ENCODE peak calls at places on chromosomes 16 and 17, in eight cellular contexts. U, P, H, O, D, K, E and X are unnamed samples. For H3K4me1, the result is how much of the 10 kb centered on the place peaks cover.

GRCh38 chr17:9330903-9331272 is 244.7 kb downstream of the STX8 start:
- DNase-seq in H (no peak), E (no peak), P (no peak), O (no peak), U (no peak), K (no peak), D (no peak), X (no peak)

GRCh38 chr17:53490447-53490968 is 332.2 kb upstream of the KIF2B start:
- DNase-seq in P (no peak), K (no peak), U (no peak), D (no peak), O (no peak), E (no peak), H (no peak), X (no peak)

GRCh38 chr17:57453841-57454240 is 197.5 kb downstream of the MSI2 start:
- DNase-seq in U (no peak), E (no peak), P (no peak), K (no peak), O (no peak), D (no peak), H (no peak), X (no peak)

GRCh38 chr16:72291121-72291520 is 119.2 kb upstream of the PMFBP1 start:
- DNase-seq in K (no peak), U (no peak), O (no peak), P (no peak), H (no peak), E (no peak), D (peak), X (no peak)

GRCh38 chr16:69741519-69741918 is 13.2 kb downstream of the NOB1 start:
- DNase-seq in U (no peak), D (peak), H (no peak), O (no peak), P (no peak), E (no peak), K (no peak), X (no peak)

GRCh38 chr17:36525888-36526287 is 8.8 kb downstream of the MYO19 start:
- DNase-seq in E (no peak), H (no peak), U (no peak), O (no peak), D (no peak), K (no peak), P (no peak), X (no peak)

GRCh38 chr17:12406623-12407228 is 259.0 kb upstream of the MYOCD start:
- DNase-seq in K (no peak), U (no peak), O (no peak), P (no peak), E (no peak), H (no peak), D (no peak), X (no peak)

GRCh38 chr16:84360170-84360569 is 8.2 kb upstream of the ATP2C2 start:
- DNase-seq in H (peak), P (no peak), D (no peak), K (peak), E (no peak), U (peak), O (no peak), X (no peak)

GRCh38 chr16:50208460-50208931 is 55.4 kb downstream of the TENT4B start:
- DNase-seq in D (no peak), U (no peak), H (no peak), P (no peak), O (no peak), K (no peak), E (no peak), X (no peak)

GRCh38 chr16:50718061-50718760 is 23.7 kb upstream of the CYLD start:
- DNase-seq in E (no peak), P (no peak), O (no peak), K (no peak), D (peak), U (no peak), H (no peak), X (no peak)

GRCh38 chr17:73647331-73647730 is 3.1 kb upstream of the SDK2 start:
- DNase-seq in E (no peak), K (no peak), H (no peak), O (no peak), P (no peak), U (no peak), D (no peak), X (no peak)
- H3K4me1 ChIP-seq in E (under half), K (under half), H (under half), O (under half), P (under half), U (under half), D (under half), X (under half)

DNA sequence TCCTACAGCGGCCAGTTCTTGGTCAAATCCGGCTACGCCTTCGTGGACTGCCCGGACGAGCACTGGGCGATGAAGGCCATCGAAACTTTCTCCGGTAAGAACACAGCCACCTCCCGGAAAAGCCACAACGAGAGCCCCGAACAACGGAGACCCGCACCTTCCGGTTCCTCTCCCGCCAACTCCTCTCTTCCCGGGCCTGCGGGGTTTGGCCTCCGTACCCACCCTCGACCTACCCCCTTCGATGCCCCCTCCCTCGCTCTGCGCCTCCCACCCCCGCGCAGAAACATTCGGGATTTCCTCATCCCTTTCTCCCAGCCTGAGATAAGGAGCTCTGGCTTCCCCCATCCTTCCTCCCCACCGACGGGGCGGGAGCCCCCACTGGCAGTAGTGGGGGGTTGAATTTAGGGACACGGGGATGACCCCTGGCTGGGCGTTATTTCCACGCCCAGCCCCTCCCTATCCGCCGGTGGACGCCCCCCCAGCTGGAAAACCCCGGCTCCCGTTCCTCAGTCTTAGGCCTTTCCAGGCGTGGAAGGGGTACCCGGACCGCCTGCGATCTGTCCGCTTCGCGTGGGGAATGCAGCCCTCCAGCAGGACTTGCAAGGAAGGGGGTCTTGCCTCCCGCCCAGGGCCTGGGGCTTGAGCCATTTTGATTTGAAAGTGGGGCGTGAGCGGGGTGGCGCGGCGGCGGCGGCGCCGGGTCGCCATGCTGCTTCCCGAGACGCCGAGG is 807 bp downstream of the IGF2BP1 start:
- DNase-seq in U (no peak), O (no peak), D (no peak), H (no peak), P (no peak), K (no peak), E (peak), X (no peak)
- H3K4me3 ChIP-seq in U (no peak), O (peak), D (peak), H (peak), P (no peak), K (peak), E (peak), X (peak)

GRCh38 chr17:46167826-46168569 is 25.2 kb downstream of the KANSL1 start:
- DNase-seq in D (peak), O (no peak), P (no peak), U (no peak), E (no peak), K (no peak), H (no peak), X (no peak)

GRCh38 chr17:46171939-46172338 is 21.3 kb downstream of the KANSL1 start:
- DNase-seq in P (no peak), K (no peak), H (no peak), O (no peak), E (no peak), D (no peak), U (peak), X (no peak)

GRCh38 chr17:46173153-46173552 is 20.1 kb downstream of the KANSL1 start:
- DNase-seq in D (no peak), O (no peak), E (no peak), U (no peak), K (no peak), H (no peak), P (no peak), X (no peak)

GRCh38 chr17:46169913-46170312 is 23.3 kb downstream of the KANSL1 start:
- DNase-seq in H (no peak), O (no peak), U (no peak), D (no peak), P (no peak), K (no peak), E (no peak), X (no peak)

GRCh38 chr17:46170609-46171432 is 22.4 kb downstream of the KANSL1 start:
- DNase-seq in O (no peak), K (no peak), D (no peak), P (no peak), E (no peak), U (no peak), H (no peak), X (no peak)
- H3K4me1 ChIP-seq in O (half or more), K (half or more), D (under half), P (under half), E (under half), U (under half), H (half or more), X (under half)

GRCh38 chr17:48228720-48229119 is 121.2 kb downstream of the SNX11 start:
- DNase-seq in E (peak), O (no peak), D (no peak), H (no peak), K (no peak), P (no peak), U (no peak), X (no peak)
- H3K4me3 ChIP-seq in E (no peak), O (no peak), D (no peak), H (no peak), K (no peak), P (no peak), U (no peak), X (no peak)

GRCh38 chr17:2393184-2393953 is 7.5 kb downstream of the MNT start:
- DNase-seq in U (peak), D (peak), O (peak), P (peak), E (peak), H (peak), K (peak), X (peak)
- H3K4me1 ChIP-seq in U (under half), D (under half), O (half or more), P (under half), E (half or more), H (half or more), K (half or more), X (under half)

GRCh38 chr17:50482516-50482915 is 3.9 kb downstream of the RSAD1 start:
- DNase-seq in K (peak), E (peak), D (peak), U (peak), P (peak), H (peak), O (peak), X (peak)
- H3K4me3 ChIP-seq in K (no peak), E (no peak), D (no peak), U (no peak), P (no peak), H (no peak), O (no peak), X (no peak)

GRCh38 chr17:3963214-3964201 is 729 bp downstream of the ATP2A3 start:
- DNase-seq in O (peak), D (no peak), U (peak), E (peak), P (peak), H (peak), K (peak), X (peak)

GRCh38 chr17:3968017-3968416 is 3.8 kb upstream of the ATP2A3 start:
- DNase-seq in D (no peak), E (no peak), P (no peak), U (no peak), K (no peak), H (no peak), O (no peak), X (no peak)

GRCh38 chr17:3966720-3967363 is 2.6 kb upstream of the ATP2A3 start:
- DNase-seq in P (peak), H (no peak), U (peak), E (no peak), O (no peak), K (no peak), D (no peak), X (peak)

GRCh38 chr17:3964203-3965122 is at the start of gene ATP2A3:
- DNase-seq in H (peak), U (peak), P (peak), D (no peak), E (peak), O (peak), K (peak), X (peak)

GRCh38 chr17:3965123-3965800 is 1.0 kb upstream of the ATP2A3 start:
- DNase-seq in D (peak), H (peak), U (peak), P (peak), O (peak), K (peak), E (peak), X (peak)
- H3K4me1 ChIP-seq in D (under half), H (under half), U (half or more), P (under half), O (under half), K (under half), E (half or more), X (under half)

DNA sequence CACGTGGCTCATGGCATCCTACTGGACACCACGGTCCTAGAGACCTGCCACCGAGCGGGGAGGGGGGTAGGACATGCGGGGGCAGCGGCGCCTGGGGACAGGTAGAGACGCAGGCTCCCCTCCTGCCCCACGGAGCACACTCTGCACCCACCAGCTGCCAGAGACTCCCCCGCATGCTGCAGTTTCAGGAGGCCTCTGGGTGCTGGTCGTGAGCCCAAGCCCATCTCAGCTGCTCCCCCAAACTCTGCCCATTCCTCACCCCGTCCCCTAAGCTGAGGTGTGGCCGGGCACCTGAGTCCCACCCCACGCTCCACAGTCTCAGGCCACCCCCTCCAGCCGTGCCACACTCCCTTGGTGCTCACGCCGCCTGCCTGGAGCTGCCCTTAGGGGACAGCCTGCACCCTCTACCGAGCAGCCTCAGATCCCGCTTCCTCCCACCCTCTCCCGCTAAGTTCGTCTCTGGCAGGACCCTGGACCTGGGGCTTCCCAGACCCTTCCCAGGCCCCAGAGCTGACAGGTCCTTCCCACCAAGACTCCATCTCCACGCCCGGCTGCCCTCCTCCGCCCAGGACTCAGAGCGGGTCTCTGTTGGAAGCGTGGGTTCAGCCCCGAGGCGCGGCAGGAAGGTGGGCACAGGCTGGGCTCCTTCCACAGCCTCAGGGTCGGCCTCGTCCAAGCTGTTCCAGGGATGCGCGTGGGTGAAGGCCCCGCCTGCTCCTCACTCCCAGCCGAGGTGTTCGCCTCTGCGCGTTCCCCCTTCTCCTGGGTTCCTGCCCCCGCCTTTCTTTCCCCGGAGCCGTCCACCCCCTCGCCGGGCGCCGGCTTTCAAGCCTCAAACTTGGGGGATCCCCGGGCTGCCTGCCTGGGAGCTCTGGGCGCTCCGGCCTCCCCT is 1.3 kb downstream of the RAB40B start:
- DNase-seq in O (no peak), D (no peak), E (no peak), H (no peak), U (peak), P (no peak), K (peak), X (no peak)
- H3K4me3 ChIP-seq in O (peak), D (peak), E (no peak), H (no peak), U (peak), P (peak), K (peak), X (peak)

GRCh38 chr17:40536731-40537171 is 28.5 kb downstream of the CCR7 start:
- DNase-seq in O (no peak), P (no peak), U (no peak), H (no peak), D (peak), K (no peak), E (no peak), X (no peak)
- H3K4me1 ChIP-seq in O (half or more), P (under half), U (under half), H (half or more), D (under half), K (half or more), E (under half), X (under half)

GRCh38 chr16:12339686-12340085 is 363.2 kb downstream of the SNX29 start:
- DNase-seq in D (no peak), K (no peak), U (no peak), H (no peak), O (no peak), P (no peak), E (no peak), X (no peak)

GRCh38 chr16:12341423-12341822 is 364.9 kb downstream of the SNX29 start:
- DNase-seq in D (no peak), K (no peak), U (no peak), E (peak), H (no peak), O (no peak), P (no peak), X (no peak)

GRCh38 chr16:12341966-12342365 is 365.4 kb downstream of the SNX29 start:
- DNase-seq in U (no peak), H (no peak), D (no peak), P (no peak), O (no peak), E (no peak), K (no peak), X (no peak)

GRCh38 chr16:12337776-12338655 is 361.5 kb downstream of the SNX29 start:
- DNase-seq in D (no peak), E (no peak), P (no peak), K (no peak), H (no peak), U (no peak), O (no peak), X (no peak)

GRCh38 chr16:12340151-12340733 is 363.7 kb downstream of the SNX29 start:
- DNase-seq in E (peak), H (no peak), D (peak), U (no peak), K (peak), O (no peak), P (peak), X (peak)
- H3K4me3 ChIP-seq in E (no peak), H (no peak), D (no peak), U (no peak), K (no peak), O (no peak), P (no peak), X (no peak)